ENCODE peak calls at places on chromosomes 16 and 17, in nine cellular contexts. O, Y, F, W, R, G, U, K and C are unnamed samples.

GRCh38 chr16:57276596-57276995 is 7.9 kb downstream of the PLLP start:
- DNase-seq in O (no peak), Y (peak; percentile 38), F (no peak), W (no peak), R (no peak), G (no peak), U (no peak), K (no peak), C (no peak)

GRCh38 chr16:3578610-3579551 is 1.7 kb upstream of the NLRC3 start:
- DNase-seq in O (no peak), Y (peak; percentile 77), F (peak; percentile 46), W (no peak), R (no peak), G (peak; percentile 19), U (no peak), K (no peak), C (no peak)

GRCh38 chr17:76480676-76481075 is 13.3 kb downstream of the AANAT start:
- DNase-seq in O (no peak), Y (peak; percentile 49), F (no peak), W (no peak), R (no peak), G (no peak), U (no peak), K (no peak), C (no peak)

GRCh38 chr16:65323655-65324237 is 201.9 kb upstream of the CDH11 start:
- DNase-seq in O (no peak), Y (peak; percentile 37), F (no peak), W (no peak), R (no peak), G (no peak), U (no peak), K (no peak), C (no peak)

GRCh38 chr17:63478814-63479494 is 2.1 kb downstream of the ACE start:
- DNase-seq in O (peak; percentile 89), Y (peak; percentile 85), F (peak; percentile 99), W (peak; percentile 72), R (peak; percentile 77), G (peak; percentile 64), U (peak; percentile 83), K (peak; percentile 36), C (peak; percentile 93)

GRCh38 chr16:57374067-57374534 is 1.8 kb downstream of the CX3CL1 start:
- DNase-seq in O (no peak), Y (no peak), F (no peak), W (peak; percentile 48), R (no peak), G (no peak), U (no peak), K (peak; percentile 42), C (no peak)

GRCh38 chr17:66357037-66357436 is 54.6 kb downstream of the PRKCA start:
- DNase-seq in O (no peak), Y (no peak), F (no peak), W (no peak), R (no peak), G (no peak), U (no peak), K (no peak), C (no peak)

GRCh38 chr16:27640277-27640600 is 90.3 kb downstream of the KATNIP start:
- DNase-seq in O (no peak), Y (no peak), F (no peak), W (no peak), R (no peak), G (no peak), U (no peak), K (peak; percentile 31), C (no peak)

GRCh38 chr16:89052191-89052787 is 41.4 kb upstream of the ACSF3 start:
- DNase-seq in O (no peak), Y (no peak), F (no peak), W (no peak), R (no peak), G (no peak), U (no peak), K (no peak), C (peak; percentile 19)

GRCh38 chr17:45809484-45809883 is 25.4 kb downstream of the CRHR1 start:
- DNase-seq in O (no peak), Y (no peak), F (no peak), W (peak; percentile 86), R (no peak), G (no peak), U (no peak), K (no peak), C (no peak)

GRCh38 chr16:66458853-66459252 is 31.8 kb downstream of the BEAN1 start:
- DNase-seq in O (no peak), Y (no peak), F (no peak), W (no peak), R (no peak), G (no peak), U (no peak), K (no peak), C (no peak)

GRCh38 chr16:80824623-80825364 is 20.4 kb upstream of the CDYL2 start:
- DNase-seq in O (peak; percentile 29), Y (peak; percentile 57), F (peak; percentile 52), W (peak; percentile 26), R (no peak), G (peak; percentile 13), U (peak; percentile 33), K (no peak), C (peak; percentile 29)

GRCh38 chr16:75632857-75633256 is 9.8 kb upstream of the ADAT1 start:
- DNase-seq in O (no peak), Y (no peak), F (no peak), W (no peak), R (no peak), G (no peak), U (no peak), K (no peak), C (no peak)

GRCh38 chr16:30120340-30121105 is 2.5 kb downstream of the MAPK3 start:
- DNase-seq in O (peak; percentile 88), Y (no peak), F (no peak), W (no peak), R (no peak), G (no peak), U (no peak), K (no peak), C (no peak)

GRCh38 chr17:74873874-74874614 is 1.2 kb upstream of the FDXR start:
- DNase-seq in O (no peak), Y (no peak), F (no peak), W (peak; percentile 54), R (no peak), G (no peak), U (peak; percentile 37), K (no peak), C (no peak)

GRCh38 chr16:56635441-56635967 is 3.0 kb upstream of the MT1A start:
- DNase-seq in O (no peak), Y (no peak), F (no peak), W (no peak), R (no peak), G (no peak), U (no peak), K (no peak), C (no peak)

GRCh38 chr16:72188512-72188911 is 16.6 kb upstream of the PMFBP1 start:
- DNase-seq in O (no peak), Y (no peak), F (no peak), W (no peak), R (no peak), G (no peak), U (no peak), K (no peak), C (no peak)

GRCh38 chr17:51585514-51586104 is 325.3 kb downstream of the UTP18 start:
- DNase-seq in O (no peak), Y (peak; percentile 21), F (no peak), W (peak; percentile 2), R (no peak), G (no peak), U (no peak), K (peak; percentile 30), C (no peak)

GRCh38 chr16:4460936-4461249 is 13.5 kb downstream of the NMRAL1 start:
- DNase-seq in O (no peak), Y (no peak), F (no peak), W (no peak), R (no peak), G (no peak), U (no peak), K (no peak), C (no peak)

GRCh38 chr16:86862596-86862995 is 284.2 kb downstream of the FOXL1 start:
- DNase-seq in O (no peak), Y (no peak), F (no peak), W (no peak), R (no peak), G (no peak), U (no peak), K (no peak), C (peak; percentile 36)

GRCh38 chr16:90020838-90021382 is 1.7 kb upstream of the DBNDD1 start:
- DNase-seq in O (no peak), Y (peak; percentile 21), F (no peak), W (no peak), R (no peak), G (no peak), U (no peak), K (no peak), C (peak; percentile 23)

GRCh38 chr16:68590201-68590994 is 51.3 kb downstream of the ZFP90 start:
- DNase-seq in O (peak; percentile 69), Y (peak; percentile 71), F (peak; percentile 86), W (no peak), R (peak; percentile 12), G (peak; percentile 10), U (no peak), K (peak; percentile 30), C (peak; percentile 73)

GRCh38 chr16:84687715-84688114 is 12.1 kb upstream of the USP10 start:
- DNase-seq in O (no peak), Y (peak; percentile 87), F (peak; percentile 83), W (peak; percentile 92), R (no peak), G (no peak), U (peak; percentile 94), K (no peak), C (no peak)

GRCh38 chr16:81319221-81319912 is 4.6 kb downstream of the GAN start:
- DNase-seq in O (no peak), Y (no peak), F (peak; percentile 46), W (peak; percentile 47), R (no peak), G (no peak), U (peak; percentile 35), K (no peak), C (no peak)

GRCh38 chr17:15278381-15278780 is 13.3 kb upstream of the PMP22 start:
- DNase-seq in O (no peak), Y (no peak), F (no peak), W (peak; percentile 24), R (no peak), G (no peak), U (peak; percentile 66), K (no peak), C (no peak)

GRCh38 chr17:72457712-72458111 is 336.9 kb downstream of the SOX9 start:
- DNase-seq in O (no peak), Y (no peak), F (no peak), W (no peak), R (no peak), G (no peak), U (no peak), K (no peak), C (no peak)

GRCh38 chr16:67641779-67642708 is 2.9 kb upstream of the CARMIL2 start:
- DNase-seq in O (no peak), Y (no peak), F (peak; percentile 57), W (no peak), R (no peak), G (no peak), U (no peak), K (peak; percentile 52), C (peak; percentile 68)

GRCh38 chr17:78013683-78014467 is 55.4 kb downstream of the TNRC6C start:
- DNase-seq in O (peak; percentile 69), Y (peak; percentile 75), F (peak; percentile 70), W (peak; percentile 50), R (peak; percentile 48), G (peak; percentile 24), U (peak; percentile 45), K (peak; percentile 53), C (peak; percentile 26)

GRCh38 chr16:79380990-79381389 is 219.5 kb downstream of the MAF start:
- DNase-seq in O (no peak), Y (no peak), F (no peak), W (no peak), R (peak; percentile 33), G (no peak), U (no peak), K (no peak), C (no peak)

GRCh38 chr17:77371888-77372443 is 231.2 kb downstream of the SEC14L1 start:
- DNase-seq in O (no peak), Y (no peak), F (no peak), W (no peak), R (no peak), G (no peak), U (no peak), K (no peak), C (peak; percentile 56)

GRCh38 chr17:59373879-59374495 is 42.5 kb downstream of the YPEL2 start:
- DNase-seq in O (no peak), Y (no peak), F (peak; percentile 76), W (no peak), R (no peak), G (no peak), U (no peak), K (no peak), C (no peak)